ENCODE peak calls at places on chromosomes 2 and 18, in nine cellular contexts. Y is psoas muscle, A is ovary, B is AG04449, X is heart right ventricle, O is tibial artery, L is thoracic aorta, Z is right atrium auricular region, K is fibroblast of lung. R is an unnamed sample.

GRCh38 chr2:48346124-48346536 is 183.8 kb upstream of the STON1 start:
- DNase-seq in A (no peak), Y (peak; percentile 46), L (no peak), X (peak; percentile 24), K (peak; percentile 92), Z (peak; percentile 63), B (peak; percentile 19), O (peak; percentile 51), R (no peak)

GRCh38 chr2:238267341-238267710 is 21.1 kb downstream of the PER2 start:
- DNase-seq in K (no peak), X (peak; percentile 0), B (no peak), Y (no peak), L (no peak), Z (no peak), A (no peak), O (no peak), R (no peak)

GRCh38 chr2:45691600-45691999 is 40.1 kb downstream of the PRKCE start:
- DNase-seq in B (no peak), Z (no peak), A (no peak), X (no peak), L (no peak), Y (no peak), K (no peak), O (no peak), R (no peak)

GRCh38 chr18:5584751-5585417 is 41.1 kb upstream of the EPB41L3 start:
- DNase-seq in Y (no peak), K (peak; percentile 34), O (no peak), A (no peak), Z (no peak), B (no peak), X (no peak), L (no peak), R (no peak)

GRCh38 chr2:165469417-165469816 is at the start of gene CSRNP3:
- DNase-seq in B (peak; percentile 23), Y (no peak), X (peak; percentile 17), A (peak; percentile 64), O (peak; percentile 22), L (no peak), Z (peak; percentile 59), K (peak; percentile 86), R (no peak)

GRCh38 chr2:216799873-216800421 is 59.9 kb downstream of the TNP1 start:
- DNase-seq in K (peak; percentile 73), X (no peak), Z (no peak), B (no peak), Y (peak; percentile 69), L (no peak), A (no peak), O (peak; percentile 77), R (no peak)

GRCh38 chr2:202278944-202279343 is 13.4 kb downstream of the NOP58 start:
- DNase-seq in L (no peak), K (peak; percentile 85), Z (no peak), B (no peak), O (no peak), A (no peak), X (no peak), Y (no peak), R (no peak)

GRCh38 chr2:157257312-157258252 is at the start of gene GALNT5:
- DNase-seq in A (no peak), X (no peak), Y (no peak), Z (no peak), B (no peak), O (no peak), K (peak; percentile 62), L (no peak), R (no peak)

GRCh38 chr2:117342415-117342814 is 472.1 kb upstream of the DDX18 start:
- DNase-seq in K (no peak), X (no peak), B (no peak), A (no peak), Z (no peak), L (no peak), O (no peak), Y (no peak), R (no peak)

GRCh38 chr2:117335967-117336366 is 478.5 kb upstream of the DDX18 start:
- DNase-seq in B (no peak), O (no peak), Y (no peak), K (no peak), L (no peak), X (no peak), A (no peak), Z (no peak), R (no peak)

GRCh38 chr2:117330611-117331010 is 483.9 kb upstream of the DDX18 start:
- DNase-seq in Z (no peak), X (no peak), L (no peak), A (no peak), K (no peak), O (no peak), B (no peak), Y (no peak), R (no peak)

GRCh38 chr2:117339980-117340379 is 474.5 kb upstream of the DDX18 start:
- DNase-seq in X (no peak), O (no peak), B (no peak), A (no peak), L (no peak), Z (no peak), K (no peak), Y (no peak), R (no peak)

DNA sequence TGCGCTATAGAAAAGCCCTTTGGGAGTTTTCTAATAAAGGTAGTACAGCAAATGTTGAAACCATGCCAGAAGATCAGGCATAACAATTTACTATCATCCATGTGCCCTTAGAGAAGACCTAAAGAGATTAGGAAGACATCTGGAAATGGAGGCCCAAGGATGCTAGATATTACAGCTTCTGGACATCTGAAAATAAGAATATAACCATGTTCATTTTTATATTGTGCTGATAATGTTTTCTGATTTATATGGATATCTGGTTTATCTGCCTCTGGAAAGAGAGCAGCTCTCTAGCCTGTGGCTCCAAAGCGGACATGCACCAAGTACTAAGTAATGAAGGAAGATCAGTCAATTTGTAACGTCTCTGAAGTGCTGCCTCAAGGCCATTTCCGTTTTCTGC is 478.0 kb upstream of the DDX18 start:
- DNase-seq in Y (no peak), K (no peak), Z (no peak), B (no peak), O (no peak), L (no peak), A (no peak), X (no peak), R (no peak)
- TF ChIP-seq CTCF in Y (no peak), K (no peak), Z (no peak), B (no peak), O (no peak), L (no peak), A (no peak), X (no peak), R (no peak)

GRCh38 chr2:10680957-10681356 is 8.8 kb downstream of the NOL10 start:
- DNase-seq in Y (no peak), Z (no peak), O (no peak), A (no peak), B (no peak), K (no peak), X (no peak), L (no peak), R (no peak)

GRCh38 chr2:10680214-10680613 is 9.6 kb downstream of the NOL10 start:
- DNase-seq in L (no peak), Y (no peak), B (no peak), O (no peak), X (no peak), Z (no peak), A (no peak), K (no peak), R (no peak)

GRCh38 chr2:10675126-10675525 is 14.6 kb downstream of the NOL10 start:
- DNase-seq in K (no peak), Y (no peak), X (no peak), A (no peak), Z (no peak), B (no peak), O (no peak), L (no peak), R (no peak)

DNA sequence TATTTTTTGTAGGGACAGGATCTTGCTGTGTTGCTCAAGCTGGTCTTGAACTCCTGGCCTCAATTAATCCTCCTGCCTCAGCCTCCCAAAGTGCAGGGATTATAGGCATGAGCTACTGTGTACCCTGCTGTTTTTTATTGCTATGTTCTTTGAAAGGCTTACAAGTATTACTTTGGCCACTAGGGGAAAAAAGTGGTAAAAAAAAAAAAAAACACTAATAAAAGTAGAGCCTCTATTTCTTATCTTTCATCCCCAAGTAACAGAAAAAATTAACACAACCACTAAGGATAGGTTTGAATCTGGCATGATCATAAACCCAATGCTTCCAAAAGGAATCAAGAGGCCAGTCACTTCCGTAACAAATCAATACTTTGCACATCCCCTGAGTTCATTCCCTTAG is 11.6 kb downstream of the NOL10 start:
- DNase-seq in Z (no peak), K (no peak), L (no peak), B (no peak), Y (no peak), A (no peak), X (no peak), O (no peak), R (no peak)
- TF ChIP-seq CTCF in Z (peak; percentile 36), K (peak; percentile 6), L (peak; percentile 34), B (no peak), Y (no peak), A (no peak), X (peak; percentile 10), O (peak; percentile 9), R (no peak)

GRCh38 chr18:52409732-52410131 is 69.7 kb downstream of the DCC start:
- DNase-seq in L (no peak), Z (no peak), A (no peak), B (no peak), X (no peak), O (no peak), K (no peak), Y (no peak), R (peak; percentile 20)
- TF ChIP-seq CTCF in L (no peak), Z (no peak), A (no peak), B (no peak), X (no peak), O (no peak), K (no peak), Y (no peak), R (peak; percentile 34)

GRCh38 chr2:196925445-196925767 is 1.1 kb downstream of the PGAP1 start:
- DNase-seq in B (no peak), K (no peak), Y (no peak), O (no peak), X (no peak), A (no peak), Z (no peak), L (no peak), R (no peak)

GRCh38 chr2:196927318-196928225 is 1.1 kb upstream of the PGAP1 start:
- DNase-seq in B (peak; percentile 52), A (peak; percentile 19), L (no peak), K (peak; percentile 84), Y (no peak), Z (no peak), X (no peak), O (no peak), R (peak; percentile 40)

GRCh38 chr2:196925768-196926561 is 542 bp downstream of the PGAP1 start:
- DNase-seq in Z (no peak), A (peak; percentile 52), K (peak; percentile 38), B (no peak), L (no peak), X (peak; percentile 27), Y (peak; percentile 18), O (peak; percentile 32), R (peak; percentile 39)

GRCh38 chr2:196926562-196927317 is at the start of gene PGAP1:
- DNase-seq in A (peak; percentile 93), B (peak; percentile 19), X (peak; percentile 92), O (peak; percentile 83), L (peak; percentile 25), Y (peak; percentile 91), K (peak; percentile 92), Z (peak; percentile 90), R (peak; percentile 92)

DNA sequence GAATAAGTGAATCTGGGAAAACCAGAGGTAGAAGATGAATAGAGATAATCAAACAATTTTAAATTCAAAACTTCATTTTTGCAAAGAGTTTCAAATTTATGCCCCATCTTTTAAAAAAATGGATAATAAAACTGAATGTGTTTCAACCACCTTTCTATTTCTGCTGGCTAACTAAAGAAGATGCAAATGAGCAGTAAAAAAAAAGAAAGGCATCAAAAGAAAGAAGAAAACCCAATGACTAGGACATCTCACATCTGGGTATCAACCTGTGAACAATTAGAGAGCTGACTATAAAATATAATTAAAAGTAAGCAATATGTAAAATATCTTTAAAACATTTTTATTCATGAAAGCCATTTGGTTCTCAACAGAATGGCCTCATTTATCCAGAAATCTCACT is 2.5 kb downstream of the PGAP1 start:
- DNase-seq in Y (no peak), K (no peak), L (no peak), A (no peak), Z (no peak), X (no peak), O (no peak), B (no peak), R (no peak)
- TF ChIP-seq CTCF in Y (no peak), K (no peak), L (no peak), A (no peak), Z (no peak), X (no peak), O (no peak), B (no peak), R (no peak)

R was measured in GM13977.